ENCODE peak calls at places on chromosomes 5 and 9, in four cellular contexts. T is HepG2, V is GM12878, A is H1. L is an unnamed sample.

GRCh38 chr9:79046401-79046800 is 525.4 kb upstream of the TLE4 start:
- DNase-seq in T (no peak), V (no peak), A (no peak), L (no peak)

GRCh38 chr9:121284733-121285451 is 16.9 kb downstream of the GSN start:
- DNase-seq in T (no peak), V (no peak), A (no peak), L (no peak)

GRCh38 chr5:80077317-80077716 is 42.2 kb downstream of the THBS4 start:
- DNase-seq in T (no peak), V (no peak), A (no peak), L (no peak)

GRCh38 chr5:122753500-122753899 is 21.4 kb upstream of the SNX2 start:
- DNase-seq in T (no peak), V (no peak), A (no peak), L (no peak)

GRCh38 chr5:74149395-74149794 is 491.1 kb downstream of the ENC1 start:
- DNase-seq in T (no peak), V (no peak), A (no peak), L (no peak)

GRCh38 chr5:43772601-43773031 is 169.6 kb downstream of the NNT start:
- DNase-seq in T (no peak), V (no peak), A (no peak), L (no peak)

GRCh38 chr9:126916909-126917308 is 2.3 kb downstream of the RALGPS1 start:
- DNase-seq in T (peak; percentile 48), V (no peak), A (no peak), L (no peak)

GRCh38 chr5:25649628-25650265 is 1005.0 kb upstream of the CDH10 start:
- DNase-seq in T (no peak), V (no peak), A (no peak), L (no peak)

GRCh38 chr9:109742759-109743388 is 37.1 kb upstream of the PALM2AKAP2 start:
- DNase-seq in T (no peak), V (no peak), A (no peak), L (no peak)

GRCh38 chr9:87201316-87201715 is 254.0 kb upstream of the GAS1 start:
- DNase-seq in T (no peak), V (no peak), A (no peak), L (no peak)

GRCh38 chr9:106798021-106798799 is 64.8 kb upstream of the ZNF462 start:
- DNase-seq in T (no peak), V (no peak), A (no peak), L (no peak)

GRCh38 chr9:80134487-80134886 is 562.7 kb downstream of the TLE4 start:
- DNase-seq in T (no peak), V (peak; percentile 19), A (no peak), L (no peak)

GRCh38 chr5:33725846-33726245 is 165.9 kb downstream of the ADAMTS12 start:
- DNase-seq in T (no peak), V (no peak), A (no peak), L (no peak)

GRCh38 chr9:33248606-33249005 is 8.6 kb downstream of the SPINK4 start:
- DNase-seq in T (no peak), V (no peak), A (no peak), L (no peak)

GRCh38 chr9:33246269-33246860 is 6.4 kb downstream of the SPINK4 start:
- DNase-seq in T (no peak), V (no peak), A (no peak), L (no peak)

GRCh38 chr9:33241298-33241697 is 1.3 kb downstream of the SPINK4 start:
- DNase-seq in T (no peak), V (no peak), A (no peak), L (no peak)

GRCh38 chr9:33245341-33245740 is 5.4 kb downstream of the SPINK4 start:
- DNase-seq in T (no peak), V (no peak), A (no peak), L (no peak)

GRCh38 chr9:33244150-33244784 is 4.3 kb downstream of the SPINK4 start:
- DNase-seq in T (peak; percentile 34), V (no peak), A (no peak), L (no peak)
- TF ChIP-seq SUZ12 in T (no peak), V (no peak), A (no peak), L (no peak)

GRCh38 chr9:134629586-134630392 is 11.8 kb upstream of the COL5A1 start:
- DNase-seq in T (no peak), V (no peak), A (no peak), L (no peak)
- H3K27me3 ChIP-seq in T (peaks cover 10% of the 10 kb centered on the region), V (no peaks in the 10 kb centered on the region), A (no peaks in the 10 kb centered on the region), L (peaks cover 8% of the 10 kb centered on the region)

DNA sequence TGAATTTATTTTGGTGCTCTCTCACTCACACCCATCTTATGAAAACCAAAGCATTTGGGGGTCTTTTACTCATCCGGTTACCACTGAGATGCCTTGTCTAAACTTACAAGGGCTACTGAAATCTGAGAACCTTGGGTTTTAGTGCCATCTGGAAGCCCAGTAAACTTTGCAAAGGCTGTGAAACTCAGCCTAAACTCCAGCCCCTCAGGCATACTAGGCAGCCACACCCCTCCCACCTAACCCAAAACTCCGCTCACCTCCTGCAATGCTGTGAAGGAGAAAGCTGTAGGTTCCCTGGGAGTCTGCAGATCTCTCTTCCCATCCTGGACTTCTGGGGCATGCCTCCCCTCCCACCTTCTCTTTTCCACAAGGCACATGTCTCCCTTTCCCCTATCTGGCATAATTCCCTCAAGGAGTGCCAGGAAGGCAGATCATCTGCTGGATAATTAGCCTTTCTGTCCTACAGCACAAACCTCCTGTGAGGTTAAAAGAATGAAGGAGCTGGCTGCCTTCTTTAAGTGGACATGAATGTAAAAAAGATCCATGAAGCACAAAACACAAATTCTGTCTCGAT is 71.5 kb upstream of the ANXA1 start:
- DNase-seq in T (no peak), V (no peak), A (no peak), L (no peak)
- TF ChIP-seq SUZ12 in T (no peak), V (no peak), A (no peak), L (no peak)

DNA sequence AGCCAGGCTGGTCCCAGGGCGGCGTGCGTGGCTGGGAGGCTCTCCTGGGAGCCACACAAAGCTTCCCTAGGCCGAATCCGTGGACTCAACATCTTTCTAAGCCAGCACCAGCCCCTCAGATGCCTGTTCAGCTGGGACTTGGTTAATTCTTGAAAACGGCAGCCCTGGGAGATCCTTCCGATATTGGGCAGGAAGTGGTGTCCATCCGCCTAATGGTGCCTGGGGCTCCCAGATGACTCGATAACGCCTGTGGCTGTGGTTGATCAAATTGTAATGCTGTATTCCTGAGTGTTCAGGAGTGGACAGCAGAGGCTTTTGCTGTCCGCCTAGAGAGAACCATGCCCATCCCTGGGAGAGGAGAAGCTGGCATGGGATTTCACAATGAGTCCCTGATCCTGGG is 14.1 kb downstream of the KCNT1 start:
- DNase-seq in T (no peak), V (no peak), A (no peak), L (no peak)
- H3K27me3 ChIP-seq in T (peaks cover 22% of the 10 kb centered on the region), V (no peaks in the 10 kb centered on the region), A (no peaks in the 10 kb centered on the region), L (peaks cover 42% of the 10 kb centered on the region)

GRCh38 chr9:20593551-20593950 is 28.7 kb downstream of the MLLT3 start:
- DNase-seq in T (no peak), V (no peak), A (no peak), L (no peak)
- TF ChIP-seq SUZ12 in T (no peak), V (no peak), A (no peak), L (no peak)

DNA sequence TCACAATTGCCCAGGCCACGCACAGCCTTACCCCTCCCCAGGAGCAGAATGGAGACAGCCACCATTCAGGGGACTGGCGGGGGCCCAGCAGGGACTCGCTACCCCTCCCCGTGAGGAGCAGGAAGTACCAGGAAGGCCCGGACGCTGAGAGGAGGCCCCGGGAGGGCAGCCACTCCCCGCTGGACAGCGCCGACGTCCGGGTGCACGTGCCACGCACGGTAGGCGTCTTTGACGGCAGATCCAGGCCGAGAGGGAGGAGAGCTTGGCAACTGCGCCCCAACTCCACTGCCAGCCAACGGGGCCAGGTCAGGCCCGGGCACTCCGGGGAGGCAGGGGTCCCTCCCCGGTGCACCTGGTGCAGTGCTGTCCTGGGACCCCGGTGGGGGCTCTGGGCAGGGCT is 14.0 kb downstream of the DNLZ start:
- DNase-seq in T (no peak), V (no peak), A (no peak), L (no peak)
- H3K27me3 ChIP-seq in T (no peaks in the 10 kb centered on the region), V (no peaks in the 10 kb centered on the region), A (no peaks in the 10 kb centered on the region), L (no peaks in the 10 kb centered on the region)

GRCh38 chr5:91642592-91642991 is 259.5 kb upstream of the ARRDC3 start:
- DNase-seq in T (no peak), V (no peak), A (no peak), L (no peak)
- TF ChIP-seq SUZ12 in T (no peak), V (no peak), A (no peak), L (no peak)

GRCh38 chr5:51383494-51384081 is 340 bp downstream of the ISL1 start:
- DNase-seq in T (no peak), V (no peak), A (no peak), L (no peak)
- H3K27me3 ChIP-seq in T (peaks cover 5% of the 10 kb centered on the region), V (peaks cover 17% of the 10 kb centered on the region), A (peaks cover 48% of the 10 kb centered on the region), L (peaks cover 98% of the 10 kb centered on the region)

GRCh38 chr5:141871870-141872269 is 6.3 kb downstream of the PCDH1 start:
- DNase-seq in T (no peak), V (no peak), A (no peak), L (no peak)

GRCh38 chr5:141870871-141871270 is 7.3 kb downstream of the PCDH1 start:
- DNase-seq in T (no peak), V (no peak), A (no peak), L (no peak)

GRCh38 chr5:141873933-141874261 is 4.3 kb downstream of the PCDH1 start:
- DNase-seq in T (no peak), V (no peak), A (no peak), L (no peak)

GRCh38 chr5:141874262-141874964 is 3.8 kb downstream of the PCDH1 start:
- DNase-seq in T (peak; percentile 37), V (no peak), A (no peak), L (no peak)

DNA sequence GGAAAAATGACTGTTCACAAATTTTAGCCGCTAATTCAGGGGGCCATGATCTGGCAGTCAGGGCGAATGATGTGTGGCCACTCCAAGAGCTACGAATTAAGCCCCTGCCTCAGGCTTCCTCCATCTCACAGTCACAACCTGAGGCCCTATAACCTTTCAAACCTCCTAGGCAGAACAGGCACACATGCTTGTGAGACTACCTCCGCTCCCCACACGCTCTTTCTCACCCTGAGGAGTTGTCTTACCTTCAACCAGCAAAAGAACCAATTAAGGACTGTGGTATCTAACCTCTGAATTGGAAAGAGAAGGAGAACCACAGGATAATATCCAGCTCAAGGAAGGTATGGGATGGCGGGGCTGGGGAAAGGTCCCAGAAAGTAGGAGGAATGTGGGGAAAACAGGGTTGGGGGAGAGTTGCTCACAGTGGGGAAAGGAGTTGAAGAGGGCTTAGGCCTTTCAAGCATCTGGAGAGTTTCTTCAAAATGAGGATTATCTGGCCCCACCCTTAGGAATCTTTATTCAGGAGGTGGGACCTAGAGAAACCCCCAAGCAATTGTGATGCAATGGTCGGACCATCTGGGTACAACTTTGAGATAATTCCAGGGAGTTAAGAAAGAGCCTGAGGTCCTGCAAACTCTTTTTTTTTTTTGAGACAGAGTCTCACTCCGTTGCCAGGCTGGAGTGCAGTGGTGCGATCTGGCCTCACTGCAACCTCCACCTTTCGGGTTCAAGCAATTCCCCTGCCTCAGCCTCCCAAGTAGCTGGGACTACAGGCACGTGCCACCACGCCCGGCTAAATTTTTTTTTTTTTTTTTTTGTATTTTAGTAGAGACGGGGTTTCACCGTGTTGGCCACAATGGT is 5.5 kb downstream of the PCDH1 start:
- DNase-seq in T (no peak), V (no peak), A (no peak), L (peak; percentile 90)
- TF ChIP-seq SUZ12 in T (no peak), V (no peak), A (no peak), L (no peak)